ENCODE peak calls at places on chromosome 21, in four cellular contexts. One of them, this sample, is unnamed.
A peak's percentile ranks its signal among the peaks of the same experiment; 100 is the strongest.

GRCh38 chr21:36765229-36765628 is 66.3 kb downstream of the SIM2 start:
- DNase-seq in SW480: no peak
- DNase-seq in stimulated activated CD8-positive, alpha-beta memory T cell treated with anti-CD3 and anti-CD28 coated beads, Interleukin-4, amount 100 ng/mL, for 1 hour: no peak
- DNase-seq in stimulated activated naive B cell treated with anti-CD40 and anti-IgM and Interleukin-4, amounts not matched to agents 10 μg/mL and 1 μg/mL and 100 μg/mL, for 72 hours: no peak
- DNase-seq in this sample: no peak

GRCh38 chr21:38448619-38449186 is 49.6 kb downstream of the ERG start:
- DNase-seq in SW480: no peak
- DNase-seq in stimulated activated CD8-positive, alpha-beta memory T cell treated with anti-CD3 and anti-CD28 coated beads, Interleukin-4, amount 100 ng/mL, for 1 hour: no peak
- DNase-seq in stimulated activated naive B cell treated with anti-CD40 and anti-IgM and Interleukin-4, amounts not matched to agents 10 μg/mL and 1 μg/mL and 100 μg/mL, for 72 hours: no peak
- DNase-seq in this sample: no peak

GRCh38 chr21:26843912-26844257 is 1.3 kb downstream of the ADAMTS1 start:
- DNase-seq in SW480: no peak
- DNase-seq in stimulated activated CD8-positive, alpha-beta memory T cell treated with anti-CD3 and anti-CD28 coated beads, Interleukin-4, amount 100 ng/mL, for 1 hour: no peak
- DNase-seq in stimulated activated naive B cell treated with anti-CD40 and anti-IgM and Interleukin-4, amounts not matched to agents 10 μg/mL and 1 μg/mL and 100 μg/mL, for 72 hours: no peak
- DNase-seq in this sample: no peak

GRCh38 chr21:29145354-29145782 is 14.9 kb downstream of the MAP3K7CL start:
- DNase-seq in SW480: peak; percentile 9
- DNase-seq in stimulated activated CD8-positive, alpha-beta memory T cell treated with anti-CD3 and anti-CD28 coated beads, Interleukin-4, amount 100 ng/mL, for 1 hour: no peak
- DNase-seq in stimulated activated naive B cell treated with anti-CD40 and anti-IgM and Interleukin-4, amounts not matched to agents 10 μg/mL and 1 μg/mL and 100 μg/mL, for 72 hours: no peak
- DNase-seq in this sample: no peak

GRCh38 chr21:37450385-37451044 is 83.9 kb downstream of the DYRK1A start:
- DNase-seq in SW480: no peak
- DNase-seq in stimulated activated CD8-positive, alpha-beta memory T cell treated with anti-CD3 and anti-CD28 coated beads, Interleukin-4, amount 100 ng/mL, for 1 hour: no peak
- DNase-seq in stimulated activated naive B cell treated with anti-CD40 and anti-IgM and Interleukin-4, amounts not matched to agents 10 μg/mL and 1 μg/mL and 100 μg/mL, for 72 hours: no peak
- DNase-seq in this sample: no peak

GRCh38 chr21:38413958-38414506 is 84.2 kb downstream of the ERG start:
- DNase-seq in SW480: peak; percentile 23
- DNase-seq in stimulated activated CD8-positive, alpha-beta memory T cell treated with anti-CD3 and anti-CD28 coated beads, Interleukin-4, amount 100 ng/mL, for 1 hour: no peak
- DNase-seq in stimulated activated naive B cell treated with anti-CD40 and anti-IgM and Interleukin-4, amounts not matched to agents 10 μg/mL and 1 μg/mL and 100 μg/mL, for 72 hours: no peak
- DNase-seq in this sample: no peak

GRCh38 chr21:22575165-22575584 is 1577.0 kb downstream of the NCAM2 start:
- DNase-seq in SW480: peak; percentile 64
- DNase-seq in stimulated activated CD8-positive, alpha-beta memory T cell treated with anti-CD3 and anti-CD28 coated beads, Interleukin-4, amount 100 ng/mL, for 1 hour: no peak
- DNase-seq in stimulated activated naive B cell treated with anti-CD40 and anti-IgM and Interleukin-4, amounts not matched to agents 10 μg/mL and 1 μg/mL and 100 μg/mL, for 72 hours: no peak
- DNase-seq in this sample: peak; percentile 88

GRCh38 chr21:24290151-24290833 is 1317.0 kb downstream of the MRPL39 start:
- DNase-seq in SW480: peak; percentile 27
- DNase-seq in stimulated activated CD8-positive, alpha-beta memory T cell treated with anti-CD3 and anti-CD28 coated beads, Interleukin-4, amount 100 ng/mL, for 1 hour: no peak
- DNase-seq in stimulated activated naive B cell treated with anti-CD40 and anti-IgM and Interleukin-4, amounts not matched to agents 10 μg/mL and 1 μg/mL and 100 μg/mL, for 72 hours: no peak
- DNase-seq in this sample: no peak

GRCh38 chr21:44039828-44040227 is 27.7 kb downstream of the TRAPPC10 start:
- DNase-seq in SW480: no peak
- DNase-seq in stimulated activated CD8-positive, alpha-beta memory T cell treated with anti-CD3 and anti-CD28 coated beads, Interleukin-4, amount 100 ng/mL, for 1 hour: no peak
- DNase-seq in stimulated activated naive B cell treated with anti-CD40 and anti-IgM and Interleukin-4, amounts not matched to agents 10 μg/mL and 1 μg/mL and 100 μg/mL, for 72 hours: no peak
- DNase-seq in this sample: no peak

GRCh38 chr21:36040389-36040788 is 19.9 kb downstream of the SETD4 start:
- DNase-seq in SW480: no peak
- DNase-seq in stimulated activated CD8-positive, alpha-beta memory T cell treated with anti-CD3 and anti-CD28 coated beads, Interleukin-4, amount 100 ng/mL, for 1 hour: no peak
- DNase-seq in stimulated activated naive B cell treated with anti-CD40 and anti-IgM and Interleukin-4, amounts not matched to agents 10 μg/mL and 1 μg/mL and 100 μg/mL, for 72 hours: no peak
- DNase-seq in this sample: no peak

GRCh38 chr21:46180778-46181391 is 3.4 kb downstream of the SPATC1L start:
- DNase-seq in SW480: no peak
- DNase-seq in stimulated activated CD8-positive, alpha-beta memory T cell treated with anti-CD3 and anti-CD28 coated beads, Interleukin-4, amount 100 ng/mL, for 1 hour: no peak
- DNase-seq in stimulated activated naive B cell treated with anti-CD40 and anti-IgM and Interleukin-4, amounts not matched to agents 10 μg/mL and 1 μg/mL and 100 μg/mL, for 72 hours: no peak
- DNase-seq in this sample: no peak

GRCh38 chr21:30942192-30942591 is 60.8 kb upstream of the KRTAP11-1 start:
- DNase-seq in SW480: no peak
- DNase-seq in stimulated activated CD8-positive, alpha-beta memory T cell treated with anti-CD3 and anti-CD28 coated beads, Interleukin-4, amount 100 ng/mL, for 1 hour: no peak
- DNase-seq in stimulated activated naive B cell treated with anti-CD40 and anti-IgM and Interleukin-4, amounts not matched to agents 10 μg/mL and 1 μg/mL and 100 μg/mL, for 72 hours: no peak
- DNase-seq in this sample: peak; percentile 2

GRCh38 chr21:45590246-45590725 is 48.0 kb upstream of the SLC19A1 start:
- DNase-seq in SW480: no peak
- DNase-seq in stimulated activated CD8-positive, alpha-beta memory T cell treated with anti-CD3 and anti-CD28 coated beads, Interleukin-4, amount 100 ng/mL, for 1 hour: peak; percentile 59
- DNase-seq in stimulated activated naive B cell treated with anti-CD40 and anti-IgM and Interleukin-4, amounts not matched to agents 10 μg/mL and 1 μg/mL and 100 μg/mL, for 72 hours: peak; percentile 46
- DNase-seq in this sample: no peak

GRCh38 chr21:25927195-25927880 is 192.6 kb downstream of the GABPA start:
- DNase-seq in SW480: no peak
- DNase-seq in stimulated activated CD8-positive, alpha-beta memory T cell treated with anti-CD3 and anti-CD28 coated beads, Interleukin-4, amount 100 ng/mL, for 1 hour: no peak
- DNase-seq in stimulated activated naive B cell treated with anti-CD40 and anti-IgM and Interleukin-4, amounts not matched to agents 10 μg/mL and 1 μg/mL and 100 μg/mL, for 72 hours: no peak
- DNase-seq in this sample: no peak

GRCh38 chr21:29232601-29233541 is 65.9 kb upstream of the BACH1 start:
- DNase-seq in SW480: no peak
- DNase-seq in stimulated activated CD8-positive, alpha-beta memory T cell treated with anti-CD3 and anti-CD28 coated beads, Interleukin-4, amount 100 ng/mL, for 1 hour: no peak
- DNase-seq in stimulated activated naive B cell treated with anti-CD40 and anti-IgM and Interleukin-4, amounts not matched to agents 10 μg/mL and 1 μg/mL and 100 μg/mL, for 72 hours: no peak
- DNase-seq in this sample: peak; percentile 11

GRCh38 chr21:39523398-39523797 is 71.6 kb downstream of the SH3BGR start:
- DNase-seq in SW480: no peak
- DNase-seq in stimulated activated CD8-positive, alpha-beta memory T cell treated with anti-CD3 and anti-CD28 coated beads, Interleukin-4, amount 100 ng/mL, for 1 hour: no peak
- DNase-seq in stimulated activated naive B cell treated with anti-CD40 and anti-IgM and Interleukin-4, amounts not matched to agents 10 μg/mL and 1 μg/mL and 100 μg/mL, for 72 hours: no peak
- DNase-seq in this sample: no peak

GRCh38 chr21:29029524-29029923 is 5.1 kb downstream of the USP16 start:
- DNase-seq in SW480: no peak
- DNase-seq in stimulated activated CD8-positive, alpha-beta memory T cell treated with anti-CD3 and anti-CD28 coated beads, Interleukin-4, amount 100 ng/mL, for 1 hour: no peak
- DNase-seq in stimulated activated naive B cell treated with anti-CD40 and anti-IgM and Interleukin-4, amounts not matched to agents 10 μg/mL and 1 μg/mL and 100 μg/mL, for 72 hours: no peak
- DNase-seq in this sample: no peak

GRCh38 chr21:38343691-38344090 is 86.9 kb downstream of the KCNJ15 start:
- DNase-seq in SW480: no peak
- DNase-seq in stimulated activated CD8-positive, alpha-beta memory T cell treated with anti-CD3 and anti-CD28 coated beads, Interleukin-4, amount 100 ng/mL, for 1 hour: no peak
- DNase-seq in stimulated activated naive B cell treated with anti-CD40 and anti-IgM and Interleukin-4, amounts not matched to agents 10 μg/mL and 1 μg/mL and 100 μg/mL, for 72 hours: no peak
- DNase-seq in this sample: no peak

GRCh38 chr21:38221594-38221993 is 35.2 kb upstream of the KCNJ15 start:
- DNase-seq in SW480: no peak
- DNase-seq in stimulated activated CD8-positive, alpha-beta memory T cell treated with anti-CD3 and anti-CD28 coated beads, Interleukin-4, amount 100 ng/mL, for 1 hour: no peak
- DNase-seq in stimulated activated naive B cell treated with anti-CD40 and anti-IgM and Interleukin-4, amounts not matched to agents 10 μg/mL and 1 μg/mL and 100 μg/mL, for 72 hours: no peak
- DNase-seq in this sample: no peak

GRCh38 chr21:45539046-45539795 is 3.0 kb downstream of the SLC19A1 start:
- DNase-seq in SW480: no peak
- DNase-seq in stimulated activated CD8-positive, alpha-beta memory T cell treated with anti-CD3 and anti-CD28 coated beads, Interleukin-4, amount 100 ng/mL, for 1 hour: no peak
- DNase-seq in stimulated activated naive B cell treated with anti-CD40 and anti-IgM and Interleukin-4, amounts not matched to agents 10 μg/mL and 1 μg/mL and 100 μg/mL, for 72 hours: no peak
- DNase-seq in this sample: no peak

GRCh38 chr21:44695641-44696040 is 1.3 kb upstream of the KRTAP10-12 start:
- DNase-seq in SW480: no peak
- DNase-seq in stimulated activated CD8-positive, alpha-beta memory T cell treated with anti-CD3 and anti-CD28 coated beads, Interleukin-4, amount 100 ng/mL, for 1 hour: no peak
- DNase-seq in stimulated activated naive B cell treated with anti-CD40 and anti-IgM and Interleukin-4, amounts not matched to agents 10 μg/mL and 1 μg/mL and 100 μg/mL, for 72 hours: no peak
- DNase-seq in this sample: no peak

GRCh38 chr21:28675265-28676041 is 317.2 kb downstream of the LTN1 start:
- DNase-seq in SW480: no peak
- DNase-seq in stimulated activated CD8-positive, alpha-beta memory T cell treated with anti-CD3 and anti-CD28 coated beads, Interleukin-4, amount 100 ng/mL, for 1 hour: no peak
- DNase-seq in stimulated activated naive B cell treated with anti-CD40 and anti-IgM and Interleukin-4, amounts not matched to agents 10 μg/mL and 1 μg/mL and 100 μg/mL, for 72 hours: no peak
- DNase-seq in this sample: no peak

GRCh38 chr21:43021191-43021590 is 46.8 kb downstream of the PKNOX1 start:
- DNase-seq in SW480: no peak
- DNase-seq in stimulated activated CD8-positive, alpha-beta memory T cell treated with anti-CD3 and anti-CD28 coated beads, Interleukin-4, amount 100 ng/mL, for 1 hour: no peak
- DNase-seq in stimulated activated naive B cell treated with anti-CD40 and anti-IgM and Interleukin-4, amounts not matched to agents 10 μg/mL and 1 μg/mL and 100 μg/mL, for 72 hours: no peak
- DNase-seq in this sample: no peak

GRCh38 chr21:29585462-29585861 is 286.7 kb downstream of the BACH1 start:
- DNase-seq in SW480: no peak
- DNase-seq in stimulated activated CD8-positive, alpha-beta memory T cell treated with anti-CD3 and anti-CD28 coated beads, Interleukin-4, amount 100 ng/mL, for 1 hour: no peak
- DNase-seq in stimulated activated naive B cell treated with anti-CD40 and anti-IgM and Interleukin-4, amounts not matched to agents 10 μg/mL and 1 μg/mL and 100 μg/mL, for 72 hours: no peak
- DNase-seq in this sample: no peak

GRCh38 chr21:32353002-32353711 is 39.7 kb downstream of the URB1 start:
- DNase-seq in SW480: no peak
- DNase-seq in stimulated activated CD8-positive, alpha-beta memory T cell treated with anti-CD3 and anti-CD28 coated beads, Interleukin-4, amount 100 ng/mL, for 1 hour: no peak
- DNase-seq in stimulated activated naive B cell treated with anti-CD40 and anti-IgM and Interleukin-4, amounts not matched to agents 10 μg/mL and 1 μg/mL and 100 μg/mL, for 72 hours: no peak
- DNase-seq in this sample: no peak